ENCODE peak calls at places on chromosomes 5 and 9, in six cellular contexts. L, F, R, K, V and B are unnamed samples.

GRCh38 chr9:3502560-3503398 is 23.0 kb downstream of the RFX3 start:
- DNase-seq in L (no peak), F (no peak), R (no peak), K (no peak), V (no peak), B (peak)

GRCh38 chr9:27350382-27350781 is 53.4 kb upstream of the EQTN start:
- DNase-seq in L (no peak), F (no peak), R (no peak), K (no peak), V (no peak), B (no peak)

GRCh38 chr9:23644906-23645305 is 181.1 kb downstream of the ELAVL2 start:
- DNase-seq in L (no peak), F (no peak), R (no peak), K (no peak), V (no peak), B (no peak)

GRCh38 chr5:93997562-93997961 is 256.2 kb upstream of the POU5F2 start:
- DNase-seq in L (no peak), F (no peak), R (no peak), K (no peak), V (no peak), B (peak)

GRCh38 chr9:18320046-18320445 is 153.9 kb upstream of the ADAMTSL1 start:
- DNase-seq in L (no peak), F (no peak), R (no peak), K (no peak), V (no peak), B (no peak)

GRCh38 chr5:115838885-115839518 is 2.4 kb downstream of the ATG12 start:
- DNase-seq in L (peak), F (no peak), R (peak), K (peak), V (no peak), B (peak)

GRCh38 chr5:160926428-160926827 is 74.4 kb upstream of the ATP10B start:
- DNase-seq in L (peak), F (peak), R (no peak), K (no peak), V (peak), B (no peak)

GRCh38 chr9:93592389-93593021 is 16.1 kb downstream of the PHF2 start:
- DNase-seq in L (no peak), F (peak), R (no peak), K (no peak), V (no peak), B (no peak)

GRCh38 chr9:14203366-14204056 is 110.4 kb downstream of the NFIB start:
- DNase-seq in L (peak), F (peak), R (no peak), K (no peak), V (peak), B (peak)

GRCh38 chr5:106269252-106269843 is 1401.4 kb downstream of the EFNA5 start:
- DNase-seq in L (no peak), F (no peak), R (peak), K (peak), V (no peak), B (peak)

GRCh38 chr9:115981011-115981410 is 172.6 kb upstream of the PAPPA start:
- DNase-seq in L (no peak), F (no peak), R (no peak), K (no peak), V (no peak), B (no peak)

GRCh38 chr9:127651697-127652610 is 39.9 kb downstream of the STXBP1 start:
- DNase-seq in L (no peak), F (no peak), R (no peak), K (no peak), V (no peak), B (no peak)

GRCh38 chr5:36590513-36591286 is 15.7 kb upstream of the SLC1A3 start:
- DNase-seq in L (no peak), F (no peak), R (peak), K (no peak), V (no peak), B (no peak)
- H3K4me3 ChIP-seq in L (no peak), F (no peak), R (no peak), K (no peak), V (no peak), B (no peak)

GRCh38 chr5:73365301-73365853 is 83.2 kb downstream of the FOXD1 start:
- DNase-seq in L (peak), F (no peak), R (no peak), K (peak), V (no peak), B (peak)

GRCh38 chr5:73365990-73366667 is 82.4 kb downstream of the FOXD1 start:
- DNase-seq in L (no peak), F (no peak), R (no peak), K (no peak), V (no peak), B (no peak)

GRCh38 chr5:73359395-73359794 is 89.2 kb downstream of the FOXD1 start:
- DNase-seq in L (no peak), F (no peak), R (no peak), K (no peak), V (no peak), B (no peak)

GRCh38 chr5:73367650-73368049 is 80.9 kb downstream of the FOXD1 start:
- DNase-seq in L (no peak), F (no peak), R (no peak), K (no peak), V (no peak), B (no peak)

DNA sequence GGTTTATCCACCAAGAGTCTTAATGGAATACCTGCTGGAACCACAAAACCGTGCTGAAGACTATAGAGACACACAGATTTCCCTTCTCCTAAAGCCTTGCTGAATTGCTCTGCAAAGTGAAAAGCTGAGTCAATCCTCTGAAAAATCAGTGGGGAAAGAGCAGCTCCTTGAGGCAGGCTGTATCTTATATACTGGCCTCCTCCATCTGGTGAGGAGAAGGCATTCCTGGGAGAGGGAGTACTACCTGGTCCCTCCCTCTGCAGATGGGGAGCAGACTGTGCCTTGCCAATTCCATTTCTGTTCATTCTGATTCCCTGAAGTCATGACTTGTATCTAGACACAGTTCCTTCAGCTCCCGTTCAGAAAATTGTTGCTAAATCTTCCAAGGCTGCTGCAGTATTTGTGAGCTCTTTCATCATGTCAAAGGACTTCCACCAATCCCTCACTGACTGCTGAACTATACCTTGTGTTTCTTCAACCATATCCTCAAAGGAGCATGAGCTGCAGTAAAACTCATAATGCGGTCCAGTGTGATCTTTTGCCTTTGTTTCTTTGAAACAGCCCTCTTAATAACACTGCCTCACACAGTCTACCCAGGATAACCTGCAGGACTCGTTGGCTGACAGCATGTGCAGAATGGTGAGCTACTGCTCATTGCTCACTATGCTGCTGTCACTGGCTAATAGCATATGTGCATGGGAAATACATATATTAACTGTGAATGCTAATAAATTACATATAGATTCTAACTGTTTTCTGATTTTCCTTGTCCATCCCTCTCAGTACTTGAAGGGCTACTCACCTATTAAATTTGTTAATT is 84.5 kb downstream of the FOXD1 start:
- DNase-seq in L (no peak), F (no peak), R (no peak), K (peak), V (no peak), B (peak)
- TF ChIP-seq CTCF in L (no peak), F (no peak), R (no peak), K (peak), V (no peak), B (no peak)

DNA sequence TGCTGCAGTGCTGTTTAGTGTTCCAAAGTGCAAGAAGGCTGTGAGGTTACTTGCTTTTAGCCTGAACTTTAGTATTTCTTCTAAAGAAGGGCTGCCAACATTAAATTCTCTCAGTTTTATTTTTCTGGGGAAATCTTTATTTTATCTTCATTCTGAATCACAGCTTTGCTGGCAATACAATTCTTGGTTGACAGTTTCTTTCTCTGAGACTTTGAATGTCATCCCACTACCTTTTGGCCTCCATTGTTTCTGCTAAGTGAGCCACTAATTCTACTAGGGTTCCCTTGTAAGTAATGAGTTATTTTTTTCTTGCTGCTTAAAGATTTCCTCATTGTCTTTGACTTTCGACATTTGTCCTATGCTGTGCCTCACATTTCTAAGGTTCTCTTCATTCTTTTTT is 32.4 kb upstream of the SUSD1 start:
- DNase-seq in L (no peak), F (no peak), R (no peak), K (no peak), V (no peak), B (no peak)
- H3K4me3 ChIP-seq in L (no peak), F (no peak), R (no peak), K (no peak), V (no peak), B (no peak)

GRCh38 chr5:142012792-142013388 is at the start of gene GNPDA1:
- DNase-seq in L (peak), F (peak), R (peak), K (peak), V (peak), B (peak)
- TF ChIP-seq CTCF in L (peak), F (no peak), R (no peak), K (no peak), V (no peak), B (no peak)

GRCh38 chr5:56871755-56872154 is 37.6 kb upstream of the SETD9 start:
- DNase-seq in L (no peak), F (no peak), R (no peak), K (no peak), V (no peak), B (no peak)

GRCh38 chr5:56876325-56876724 is 33.1 kb upstream of the SETD9 start:
- DNase-seq in L (no peak), F (no peak), R (no peak), K (peak), V (no peak), B (no peak)

GRCh38 chr5:56873056-56873455 is 36.3 kb upstream of the SETD9 start:
- DNase-seq in L (no peak), F (no peak), R (no peak), K (no peak), V (no peak), B (no peak)
- H3K4me3 ChIP-seq in L (no peak), F (no peak), R (no peak), K (no peak), V (no peak), B (no peak)

DNA sequence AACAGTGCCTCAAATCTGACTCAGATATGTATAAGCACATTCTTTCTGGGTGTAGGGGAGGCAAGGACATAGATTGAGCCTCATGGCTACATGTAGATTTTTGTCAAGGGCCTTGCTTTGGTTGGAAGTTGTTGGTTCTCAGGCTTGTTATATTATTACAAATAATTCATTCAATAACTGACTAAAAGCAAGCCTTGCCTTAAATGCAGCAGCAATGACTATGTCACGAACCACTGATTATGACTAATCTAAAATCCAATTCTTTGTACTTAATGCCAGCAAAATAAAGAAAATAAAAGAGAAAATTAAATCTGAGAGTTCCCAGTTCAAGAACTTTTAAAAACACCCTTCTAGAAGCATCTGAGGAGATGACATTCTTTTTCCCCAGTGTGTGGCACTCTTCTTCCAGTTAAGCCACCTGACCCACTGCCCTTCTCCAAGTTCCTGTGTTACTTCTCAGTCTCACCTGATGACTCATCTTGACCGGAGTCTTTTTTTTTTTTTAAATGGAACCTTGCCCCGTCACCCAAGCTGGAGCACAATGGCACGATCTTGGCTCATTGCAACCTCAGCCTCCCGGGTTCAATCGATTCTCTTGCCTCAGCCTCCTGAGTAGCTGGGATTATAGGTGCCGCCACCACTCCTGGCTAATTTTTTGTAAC is 223.9 kb upstream of the DAB2 start:
- DNase-seq in L (no peak), F (no peak), R (no peak), K (peak), V (no peak), B (peak)
- TF ChIP-seq CTCF in L (peak), F (no peak), R (no peak), K (peak), V (no peak), B (no peak)

GRCh38 chr5:108263338-108263737 is 118.6 kb downstream of the FBXL17 start:
- DNase-seq in L (peak), F (no peak), R (no peak), K (no peak), V (no peak), B (no peak)

GRCh38 chr5:108271127-108271526 is 110.8 kb downstream of the FBXL17 start:
- DNase-seq in L (no peak), F (no peak), R (no peak), K (no peak), V (no peak), B (no peak)

GRCh38 chr5:108260858-108261170 is 121.1 kb downstream of the FBXL17 start:
- DNase-seq in L (no peak), F (no peak), R (no peak), K (no peak), V (no peak), B (no peak)

GRCh38 chr5:108264533-108264932 is 117.4 kb downstream of the FBXL17 start:
- DNase-seq in L (peak), F (no peak), R (no peak), K (no peak), V (no peak), B (no peak)

DNA sequence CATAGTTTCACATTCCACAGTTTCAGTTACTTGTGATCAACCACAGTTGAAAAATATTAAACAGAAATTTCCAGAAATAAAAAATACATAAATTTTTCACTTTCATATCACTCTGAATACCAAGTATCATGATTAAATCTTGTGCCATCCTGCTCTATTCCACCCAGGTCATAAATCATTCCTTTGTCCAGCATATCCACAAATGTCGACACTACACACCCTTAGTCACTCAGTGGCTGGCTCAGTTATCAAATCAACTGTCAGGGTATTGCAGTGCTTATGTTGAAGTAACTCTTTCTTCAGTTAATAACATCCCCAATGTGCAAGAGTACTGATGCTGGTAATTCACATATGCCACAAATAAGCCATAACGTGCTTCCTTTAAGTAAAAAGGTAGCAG is 115.7 kb downstream of the FBXL17 start:
- DNase-seq in L (no peak), F (no peak), R (peak), K (peak), V (no peak), B (no peak)
- H3K4me3 ChIP-seq in L (no peak), F (no peak), R (no peak), K (no peak), V (no peak), B (no peak)

GRCh38 chr9:86638109-86638508 is 283.9 kb upstream of the TUT7 start:
- DNase-seq in L (no peak), F (no peak), R (no peak), K (no peak), V (no peak), B (no peak)

GRCh38 chr9:86639287-86639686 is 285.1 kb upstream of the TUT7 start:
- DNase-seq in L (no peak), F (no peak), R (no peak), K (no peak), V (no peak), B (no peak)

GRCh38 chr9:86637515-86637914 is 283.3 kb upstream of the TUT7 start:
- DNase-seq in L (no peak), F (no peak), R (peak), K (no peak), V (no peak), B (no peak)

GRCh38 chr9:86641970-86642369 is 287.8 kb upstream of the TUT7 start:
- DNase-seq in L (no peak), F (no peak), R (no peak), K (no peak), V (no peak), B (no peak)

GRCh38 chr9:86639899-86640379 is 285.7 kb upstream of the TUT7 start:
- DNase-seq in L (peak), F (no peak), R (no peak), K (no peak), V (no peak), B (no peak)
- TF ChIP-seq CTCF in L (no peak), F (no peak), R (no peak), K (peak), V (no peak), B (no peak)

GRCh38 chr9:38024036-38024681 is 44.9 kb downstream of the SHB start:
- DNase-seq in L (no peak), F (peak), R (peak), K (peak), V (peak), B (peak)

GRCh38 chr9:38027714-38028113 is 41.3 kb downstream of the SHB start:
- DNase-seq in L (no peak), F (no peak), R (no peak), K (no peak), V (no peak), B (no peak)

GRCh38 chr9:38026840-38027527 is 42.0 kb downstream of the SHB start:
- DNase-seq in L (no peak), F (no peak), R (no peak), K (no peak), V (no peak), B (no peak)

GRCh38 chr9:38025166-38025565 is 43.9 kb downstream of the SHB start:
- DNase-seq in L (no peak), F (no peak), R (no peak), K (no peak), V (no peak), B (no peak)

GRCh38 chr9:38026021-38026809 is 42.8 kb downstream of the SHB start:
- DNase-seq in L (no peak), F (peak), R (no peak), K (peak), V (no peak), B (peak)
- H3K4me3 ChIP-seq in L (no peak), F (no peak), R (no peak), K (no peak), V (no peak), B (no peak)